ENCODE peak calls at places on chromosomes 11 and 22, in ten cellular contexts. W is IMR-90, Z is MM.1S, F is spleen, H is psoas muscle, I is fibroblast of lung, C is right lobe of liver, J is OCI-LY7, Y is Peyer's patch, N is uterus. L is an unnamed sample. For H3K4me1, the result is how much of the 10 kb centered on the place peaks cover.

GRCh38 chr11:9002920-9003572 is 755 bp downstream of the NRIP3 start:
- DNase-seq in W (no peak), Z (no peak), F (no peak), H (no peak), I (no peak), C (no peak), J (no peak), Y (no peak), N (no peak), L (no peak)

GRCh38 chr11:57515332-57516060 is at the start of gene SLC43A1:
- DNase-seq in W (peak), Z (peak), F (peak), H (peak), I (peak), C (peak), J (peak), Y (no peak), N (peak), L (peak)

GRCh38 chr11:34028407-34028804 is 23.1 kb upstream of the CAPRIN1 start:
- DNase-seq in W (peak), Z (no peak), F (no peak), H (peak), I (peak), C (peak), J (no peak), Y (peak), N (no peak), L (no peak)

GRCh38 chr11:126007263-126007662 is 55.4 kb downstream of the CDON start:
- DNase-seq in W (peak), Z (no peak), F (no peak), H (no peak), I (peak), C (no peak), J (no peak), Y (no peak), N (no peak), L (no peak)

GRCh38 chr11:116972692-116973091 is 125.5 kb downstream of the SIK3 start:
- DNase-seq in W (no peak), Z (no peak), F (no peak), H (no peak), I (no peak), C (no peak), J (no peak), Y (no peak), N (no peak), L (no peak)

GRCh38 chr11:6474806-6475500 is 1.2 kb upstream of the TRIM3 start:
- DNase-seq in W (peak), Z (no peak), F (no peak), H (no peak), I (no peak), C (no peak), J (no peak), Y (no peak), N (no peak), L (no peak)

GRCh38 chr11:65425105-65425970 is 2.7 kb downstream of the NEAT1 start:
- DNase-seq in W (peak), Z (peak), F (peak), H (no peak), I (peak), C (peak), J (peak), Y (peak), N (peak), L (peak)

GRCh38 chr11:68969386-68969785 is 11.4 kb downstream of the MRGPRD start:
- DNase-seq in W (no peak), Z (no peak), F (peak), H (peak), I (no peak), C (no peak), J (no peak), Y (no peak), N (peak), L (peak)

GRCh38 chr22:43060213-43060612 is 29.0 kb downstream of the TTLL1 start:
- DNase-seq in W (no peak), Z (no peak), F (no peak), H (peak), I (no peak), C (no peak), J (peak), Y (peak), N (peak), L (no peak)

GRCh38 chr22:42462016-42462415 is 29.8 kb upstream of the NFAM1 start:
- DNase-seq in W (no peak), Z (no peak), F (no peak), H (no peak), I (no peak), C (no peak), J (no peak), Y (no peak), N (no peak), L (no peak)

GRCh38 chr11:105429421-105429965 is 180.4 kb upstream of the GRIA4 start:
- DNase-seq in W (no peak), Z (no peak), F (no peak), H (no peak), I (no peak), C (no peak), J (no peak), Y (no peak), N (no peak), L (no peak)

GRCh38 chr11:37963440-37963839 is 1365.4 kb upstream of the RAG2 start:
- DNase-seq in W (no peak), Z (no peak), F (no peak), H (no peak), I (no peak), C (no peak), J (no peak), Y (no peak), N (no peak), L (no peak)

GRCh38 chr11:121863126-121863525 is 252.9 kb downstream of the BLID start:
- DNase-seq in W (no peak), Z (no peak), F (no peak), H (no peak), I (no peak), C (no peak), J (no peak), Y (no peak), N (no peak), L (no peak)

GRCh38 chr11:17230867-17231851 is 23.4 kb upstream of the PIK3C2A start:
- DNase-seq in W (no peak), Z (peak), F (no peak), H (no peak), I (no peak), C (no peak), J (peak), Y (no peak), N (no peak), L (no peak)

GRCh38 chr22:19689408-19689807 is 24.9 kb upstream of the SEPTIN5 start:
- DNase-seq in W (no peak), Z (no peak), F (peak), H (no peak), I (peak), C (no peak), J (no peak), Y (no peak), N (no peak), L (peak)

GRCh38 chr22:38203090-38203810 is 1.5 kb downstream of the MAFF start:
- DNase-seq in W (peak), Z (peak), F (peak), H (no peak), I (peak), C (peak), J (peak), Y (peak), N (no peak), L (peak)

GRCh38 chr11:95282337-95282751 is 51.3 kb upstream of the SESN3 start:
- DNase-seq in W (no peak), Z (no peak), F (no peak), H (no peak), I (no peak), C (peak), J (no peak), Y (peak), N (no peak), L (no peak)

DNA sequence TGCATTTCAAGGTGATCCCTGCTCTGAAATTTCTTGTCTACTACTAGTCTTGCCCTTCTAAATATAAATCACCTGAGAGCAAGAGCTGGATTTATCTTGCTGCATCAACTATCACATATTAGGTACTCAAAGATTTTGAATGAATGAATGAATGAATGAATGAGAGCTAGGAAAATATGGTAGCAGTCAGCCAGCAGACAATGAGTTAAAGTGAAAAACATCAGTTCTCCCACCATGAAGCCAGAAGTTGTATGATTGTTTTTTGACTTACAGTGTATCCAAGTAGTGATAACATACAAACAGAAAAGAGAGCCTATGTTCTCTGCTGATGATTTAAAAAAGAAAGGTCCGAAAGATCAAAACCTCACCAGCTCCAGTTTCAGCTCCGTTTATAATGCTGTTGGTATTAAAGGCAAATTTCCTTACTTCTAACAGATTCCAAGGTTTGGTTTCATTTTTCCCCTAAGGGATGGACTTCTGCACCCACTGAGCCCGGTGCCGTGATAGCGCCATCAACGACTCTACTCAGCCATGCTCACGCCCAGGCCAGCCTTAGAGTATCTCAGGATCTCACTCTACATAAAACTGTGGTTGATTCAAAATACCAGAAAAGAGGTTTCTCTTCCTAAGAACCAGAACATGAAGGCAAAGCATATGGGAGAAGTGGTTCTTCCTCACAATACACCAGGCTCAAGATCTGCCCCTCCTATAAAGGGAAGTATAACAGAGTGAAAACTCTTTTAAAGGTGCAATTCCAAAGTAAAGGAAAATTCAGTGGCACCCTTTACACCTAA is 92.0 kb downstream of the SGSM3 start:
- DNase-seq in W (no peak), Z (no peak), F (no peak), H (no peak), I (no peak), C (no peak), J (peak), Y (no peak), N (no peak), L (no peak)
- H3K4me3 ChIP-seq in W (no peak), Z (no peak), F (peak), H (peak), I (no peak), C (peak), J (peak), Y (peak), N (no peak), L (peak)

GRCh38 chr22:25146311-25146710 is 53.3 kb upstream of the CRYBB3 start:
- DNase-seq in W (no peak), Z (no peak), F (no peak), H (no peak), I (no peak), C (no peak), J (no peak), Y (no peak), N (no peak), L (no peak)

GRCh38 chr22:25141994-25142620 is 57.6 kb upstream of the CRYBB3 start:
- DNase-seq in W (no peak), Z (no peak), F (no peak), H (no peak), I (no peak), C (no peak), J (no peak), Y (no peak), N (no peak), L (no peak)

GRCh38 chr22:25143161-25144076 is 56.2 kb upstream of the CRYBB3 start:
- DNase-seq in W (no peak), Z (no peak), F (no peak), H (no peak), I (no peak), C (no peak), J (no peak), Y (no peak), N (no peak), L (no peak)

GRCh38 chr22:25146906-25147754 is 52.5 kb upstream of the CRYBB3 start:
- DNase-seq in W (no peak), Z (no peak), F (peak), H (no peak), I (no peak), C (no peak), J (no peak), Y (no peak), N (no peak), L (no peak)

GRCh38 chr22:25144522-25144921 is 55.1 kb upstream of the CRYBB3 start:
- DNase-seq in W (no peak), Z (no peak), F (no peak), H (no peak), I (no peak), C (no peak), J (no peak), Y (no peak), N (no peak), L (no peak)
- H3K4me1 ChIP-seq in W (under half), Z (under half), F (under half), H (under half), I (under half), C (under half), J (under half), Y (under half), N (under half), L (under half)

GRCh38 chr11:64241430-64242153 is 697 bp downstream of the FKBP2 start:
- DNase-seq in W (peak), Z (peak), F (peak), H (peak), I (peak), C (peak), J (peak), Y (peak), N (peak), L (peak)
- TF ChIP-seq CTCF in W (no peak), Z (no peak), F (peak), H (no peak), I (no peak), C (no peak), J (no peak), Y (no peak), N (peak), L (peak)

DNA sequence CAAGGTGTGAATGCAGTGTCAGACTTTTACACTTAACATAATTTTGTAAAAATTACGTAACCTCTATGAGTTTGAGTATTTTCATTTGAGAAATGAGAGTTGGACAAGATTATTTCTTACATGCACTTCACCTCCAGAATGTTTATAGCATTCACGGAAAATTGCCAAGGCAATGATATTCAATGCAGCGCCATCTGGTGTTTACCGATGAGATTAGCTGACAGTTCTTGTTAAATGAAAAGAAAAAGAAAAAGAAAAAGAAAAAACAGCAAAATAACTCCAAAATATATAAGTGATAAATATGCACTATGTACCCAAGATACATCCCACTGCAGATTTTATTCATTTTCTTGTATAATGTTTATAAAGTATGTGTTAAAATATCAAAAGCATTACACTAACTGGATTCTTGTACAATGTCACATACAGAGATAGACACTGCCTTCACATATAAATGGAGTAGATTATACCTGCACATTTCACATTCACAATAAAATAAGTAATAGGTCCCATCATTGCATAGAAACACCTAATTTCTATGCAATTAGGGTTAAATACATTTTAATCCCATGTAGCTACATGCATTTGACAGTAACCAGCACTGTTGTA is 976.3 kb upstream of the FAT3 start:
- DNase-seq in W (peak), Z (peak), F (no peak), H (no peak), I (peak), C (no peak), J (peak), Y (no peak), N (no peak), L (no peak)
- H3K4me3 ChIP-seq in W (no peak), Z (no peak), F (no peak), H (no peak), I (no peak), C (no peak), J (no peak), Y (no peak), N (no peak), L (no peak)

GRCh38 chr22:31445642-31446041 is 44.0 kb downstream of the EIF4ENIF1 start:
- DNase-seq in W (no peak), Z (no peak), F (no peak), H (no peak), I (no peak), C (no peak), J (no peak), Y (no peak), N (no peak), L (no peak)
- H3K4me1 ChIP-seq in W (under half), Z (under half), F (under half), H (under half), I (under half), C (under half), J (under half), Y (under half), N (under half), L (under half)

GRCh38 chr11:134071766-134072403 is 3.0 kb downstream of the JAM3 start:
- DNase-seq in W (peak), Z (no peak), F (no peak), H (no peak), I (peak), C (no peak), J (no peak), Y (no peak), N (no peak), L (no peak)
- TF ChIP-seq CTCF in W (no peak), Z (no peak), F (no peak), H (no peak), I (no peak), C (no peak), J (no peak), Y (no peak), N (no peak), L (no peak)

DNA sequence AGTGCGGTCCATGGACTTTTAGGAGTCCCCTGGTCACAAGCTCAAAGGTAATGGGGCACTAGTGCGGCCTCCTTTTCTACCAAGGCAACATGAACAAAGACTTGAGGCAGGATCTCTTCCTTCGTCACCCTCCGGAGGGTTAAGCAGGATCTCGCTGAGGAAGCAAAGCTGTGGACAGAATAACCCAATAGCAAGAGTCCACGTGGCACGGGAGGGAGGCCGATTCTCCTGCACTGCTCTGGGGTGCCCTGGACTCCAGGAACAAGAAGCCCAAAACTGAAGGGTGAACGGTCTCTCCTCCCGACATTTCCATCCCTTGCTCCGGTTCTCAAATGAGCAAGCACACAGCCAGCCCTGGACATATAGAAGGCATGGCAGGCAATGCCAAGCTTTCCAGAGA is 20.7 kb downstream of the MYH9 start:
- DNase-seq in W (no peak), Z (no peak), F (no peak), H (no peak), I (no peak), C (no peak), J (no peak), Y (no peak), N (no peak), L (no peak)
- H3K4me3 ChIP-seq in W (no peak), Z (no peak), F (no peak), H (peak), I (no peak), C (no peak), J (no peak), Y (no peak), N (peak), L (peak)